ENCODE peak calls at places on chromosome 6, in six cellular contexts. K is epithelial cell of esophagus; X is Calu3; U is activated CD8-positive, alpha-beta T cell treated with anti-CD3 and anti-CD28 coated beads for 36 hours; H is cardiac muscle cell; B is vagina. L is an unnamed sample.

GRCh38 chr6:26743941-26744699 is 84.6 kb upstream of the ZNF322 start:
- DNase-seq in K (peak), X (no peak), U (no peak), H (no peak), B (peak), L (peak)

GRCh38 chr6:75215291-75215690 is 9.4 kb upstream of the COL12A1 start:
- DNase-seq in K (no peak), X (no peak), U (no peak), H (peak), B (no peak), L (no peak)

GRCh38 chr6:109912136-109912535 is 66.0 kb upstream of the GPR6 start:
- DNase-seq in K (no peak), X (no peak), U (no peak), H (peak), B (no peak), L (no peak)

GRCh38 chr6:156658186-156658585 is 119.0 kb upstream of the ARID1B start:
- DNase-seq in K (no peak), X (no peak), U (no peak), H (no peak), B (no peak), L (no peak)

GRCh38 chr6:159114569-159114968 is 54.6 kb upstream of the FNDC1 start:
- DNase-seq in K (no peak), X (no peak), U (no peak), H (no peak), B (no peak), L (no peak)

GRCh38 chr6:79506251-79506650 is 31.0 kb downstream of the LCA5 start:
- DNase-seq in K (peak), X (no peak), U (no peak), H (no peak), B (no peak), L (no peak)

GRCh38 chr6:80182291-80182690 is 75.8 kb downstream of the BCKDHB start:
- DNase-seq in K (peak), X (no peak), U (no peak), H (no peak), B (no peak), L (no peak)

GRCh38 chr6:104632565-104632964 is 227.2 kb downstream of the HACE1 start:
- DNase-seq in K (no peak), X (no peak), U (no peak), H (no peak), B (no peak), L (no peak)

GRCh38 chr6:163332575-163332974 is 81.9 kb upstream of the QKI start:
- DNase-seq in K (no peak), X (no peak), U (no peak), H (no peak), B (no peak), L (no peak)

GRCh38 chr6:94251878-94252277 is 832.5 kb upstream of the EPHA7 start:
- DNase-seq in K (no peak), X (no peak), U (no peak), H (no peak), B (no peak), L (no peak)

GRCh38 chr6:112221561-112221960 is 32.8 kb downstream of the LAMA4 start:
- DNase-seq in K (no peak), X (no peak), U (no peak), H (no peak), B (no peak), L (no peak)

GRCh38 chr6:136158398-136158797 is 91.7 kb downstream of the MTFR2 start:
- DNase-seq in K (no peak), X (no peak), U (no peak), H (peak), B (no peak), L (no peak)

GRCh38 chr6:92752114-92752513 is 667.2 kb downstream of the EPHA7 start:
- DNase-seq in K (no peak), X (no peak), U (no peak), H (no peak), B (no peak), L (no peak)

GRCh38 chr6:108876929-108877775 is 28.9 kb downstream of the ARMC2 start:
- DNase-seq in K (peak), X (no peak), U (no peak), H (peak), B (no peak), L (no peak)

GRCh38 chr6:80132942-80133517 is 26.6 kb downstream of the BCKDHB start:
- DNase-seq in K (peak), X (peak), U (peak), H (peak), B (no peak), L (no peak)

GRCh38 chr6:6858533-6858982 is 249.2 kb upstream of the RREB1 start:
- DNase-seq in K (no peak), X (no peak), U (no peak), H (no peak), B (no peak), L (no peak)

GRCh38 chr6:82617648-82618047 is 254.0 kb downstream of the TPBG start:
- DNase-seq in K (no peak), X (no peak), U (no peak), H (no peak), B (no peak), L (no peak)

GRCh38 chr6:36290668-36291620 is 21.1 kb downstream of the PNPLA1 start:
- DNase-seq in K (peak), X (peak), U (peak), H (no peak), B (no peak), L (no peak)

GRCh38 chr6:41425511-41425910 is 90.1 kb downstream of the NCR2 start:
- DNase-seq in K (no peak), X (no peak), U (no peak), H (no peak), B (no peak), L (no peak)

GRCh38 chr6:112690497-112691202 is 343.5 kb downstream of the RFPL4B start:
- DNase-seq in K (no peak), X (no peak), U (no peak), H (no peak), B (no peak), L (no peak)

GRCh38 chr6:42566614-42567208 is 2.9 kb downstream of the UBR2 start:
- DNase-seq in K (no peak), X (no peak), U (no peak), H (no peak), B (no peak), L (no peak)

GRCh38 chr6:42564496-42564890 is 664 bp downstream of the UBR2 start:
- DNase-seq in K (no peak), X (no peak), U (peak), H (no peak), B (no peak), L (no peak)

GRCh38 chr6:42561986-42562385 is 1.8 kb upstream of the UBR2 start:
- DNase-seq in K (no peak), X (no peak), U (no peak), H (no peak), B (no peak), L (no peak)

GRCh38 chr6:42562788-42563187 is 1.0 kb upstream of the UBR2 start:
- DNase-seq in K (no peak), X (no peak), U (no peak), H (no peak), B (no peak), L (no peak)

GRCh38 chr6:42563697-42564495 is at the start of gene UBR2:
- DNase-seq in K (peak), X (peak), U (peak), H (peak), B (peak), L (peak)
- TF ChIP-seq CTCF in K (peak), X (peak), U (peak), H (peak), B (peak), L (peak)

GRCh38 chr6:119333063-119333609 is 16.4 kb downstream of the MAN1A1 start:
- DNase-seq in K (no peak), X (no peak), U (no peak), H (no peak), B (no peak), L (no peak)

GRCh38 chr6:119334535-119335264 is 14.9 kb downstream of the MAN1A1 start:
- DNase-seq in K (no peak), X (no peak), U (no peak), H (no peak), B (no peak), L (no peak)

GRCh38 chr6:119331676-119332286 is 17.8 kb downstream of the MAN1A1 start:
- DNase-seq in K (no peak), X (no peak), U (no peak), H (no peak), B (no peak), L (no peak)

GRCh38 chr6:119330520-119330919 is 19.0 kb downstream of the MAN1A1 start:
- DNase-seq in K (no peak), X (no peak), U (no peak), H (no peak), B (no peak), L (no peak)

GRCh38 chr6:119333707-119334295 is 15.8 kb downstream of the MAN1A1 start:
- DNase-seq in K (peak), X (no peak), U (no peak), H (no peak), B (no peak), L (peak)
- TF ChIP-seq CTCF in K (peak), X (no peak), U (peak), H (peak), B (no peak), L (peak)

DNA sequence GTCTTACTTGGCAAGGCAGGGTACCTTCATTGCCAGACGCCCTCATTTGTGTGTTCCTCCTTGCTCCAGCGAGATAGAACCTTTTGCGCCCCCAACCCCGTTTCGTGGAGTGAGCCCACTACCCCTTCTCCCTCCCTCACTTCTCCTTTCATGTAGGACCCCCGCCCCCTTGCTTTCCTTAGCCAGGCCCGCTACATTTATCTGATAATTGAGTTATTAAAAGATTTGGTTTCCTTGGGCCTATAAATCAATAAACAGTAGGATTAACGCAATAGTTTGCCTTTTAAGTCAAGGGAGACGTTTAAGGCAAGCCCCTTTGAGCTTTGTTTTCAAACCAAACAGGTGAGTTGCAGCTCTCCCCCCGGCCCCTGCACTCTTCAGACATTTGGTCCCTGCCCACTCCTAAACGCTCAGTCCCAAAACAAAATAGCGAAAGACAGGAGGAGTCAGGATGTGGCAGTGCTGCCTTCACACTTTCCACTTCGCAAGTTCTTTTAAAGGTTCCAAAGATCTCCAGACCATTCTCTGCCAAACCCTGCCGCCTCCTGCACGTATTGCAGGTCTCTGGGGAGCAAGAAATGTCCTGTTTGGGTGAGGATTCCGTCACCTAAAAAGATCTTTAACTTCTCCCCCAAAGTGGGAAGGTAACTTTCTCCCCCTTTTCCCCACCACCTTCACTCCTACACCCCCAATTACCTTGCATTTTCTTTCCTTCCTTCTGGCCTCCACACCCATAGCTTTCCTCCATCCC is 27.6 kb downstream of the TFAP2B start:
- DNase-seq in K (no peak), X (no peak), U (no peak), H (no peak), B (no peak), L (no peak)
- TF ChIP-seq CTCF in K (no peak), X (no peak), U (no peak), H (no peak), B (no peak), L (no peak)

DNA sequence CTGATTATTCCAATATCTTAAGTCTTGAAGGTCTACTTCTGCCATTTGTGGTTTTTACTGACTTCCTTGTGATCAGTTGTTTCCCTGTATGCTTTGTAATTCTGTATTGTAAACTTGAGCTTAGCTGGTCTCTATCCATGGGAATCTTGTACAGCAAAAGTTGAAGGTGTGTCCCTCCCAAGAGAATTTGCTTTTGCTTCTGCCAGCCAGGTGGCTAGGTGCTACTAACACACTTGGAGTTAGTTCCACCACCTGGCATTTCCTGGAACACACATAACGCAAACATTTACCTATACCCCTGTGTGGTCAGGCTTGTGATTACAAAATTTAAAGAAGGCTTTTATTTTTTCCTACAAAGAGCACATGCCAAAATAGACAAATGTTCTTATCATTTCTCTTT is 141.2 kb downstream of the GRM4 start:
- DNase-seq in K (no peak), X (no peak), U (no peak), H (no peak), B (no peak), L (no peak)
- TF ChIP-seq CTCF in K (no peak), X (no peak), U (no peak), H (no peak), B (no peak), L (no peak)

DNA sequence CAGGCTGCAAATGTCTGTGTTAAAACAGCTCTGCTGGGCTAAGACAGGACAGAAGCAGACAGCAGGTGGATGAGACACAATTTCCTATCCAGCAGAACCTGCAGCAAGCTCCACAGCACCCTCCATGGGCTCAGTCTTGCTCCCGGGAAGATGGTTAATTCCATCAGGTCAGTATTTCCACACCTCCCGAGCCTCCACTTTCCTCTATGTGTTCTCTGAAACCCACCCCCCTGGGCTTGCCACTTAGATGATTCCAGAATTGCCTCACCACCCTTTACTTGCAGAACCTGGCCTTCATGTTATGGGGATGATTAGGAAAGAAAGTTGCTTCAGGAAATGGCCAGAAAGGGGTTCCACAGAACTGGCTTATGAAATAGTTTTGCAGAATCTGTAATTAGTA is 43.8 kb downstream of the ERMARD start:
- DNase-seq in K (no peak), X (no peak), U (no peak), H (no peak), B (peak), L (no peak)
- TF ChIP-seq CTCF in K (no peak), X (no peak), U (no peak), H (no peak), B (no peak), L (no peak)